ENCODE peak calls at places on chromosomes 5 and 9, in six cellular contexts. One of them, this sample, is unnamed.

GRCh38 chr5:75626959-75627358 is 15.7 kb downstream of the ANKDD1B start:
- DNase-seq in type B pancreatic cell: no peak
- DNase-seq in PC-9: no peak
- DNase-seq in NCI-H1105: no peak
- DNase-seq in myocyte: no peak
- DNase-seq in activated T-cell treated with anti-CD3 and anti-CD28 coated beads, Interleukin-2, amount 50 U/mL, for 72 hours: no peak
- DNase-seq in this sample: no peak

GRCh38 chr9:91197232-91198181 is 164.2 kb downstream of the AUH start:
- DNase-seq in type B pancreatic cell: no peak
- DNase-seq in PC-9: peak
- DNase-seq in NCI-H1105: no peak
- DNase-seq in myocyte: peak
- DNase-seq in activated T-cell treated with anti-CD3 and anti-CD28 coated beads, Interleukin-2, amount 50 U/mL, for 72 hours: no peak
- DNase-seq in this sample: peak

GRCh38 chr5:15074651-15075050 is 203.1 kb upstream of the ANKH start:
- DNase-seq in type B pancreatic cell: no peak
- DNase-seq in PC-9: no peak
- DNase-seq in NCI-H1105: no peak
- DNase-seq in myocyte: no peak
- DNase-seq in activated T-cell treated with anti-CD3 and anti-CD28 coated beads, Interleukin-2, amount 50 U/mL, for 72 hours: no peak
- DNase-seq in this sample: no peak

GRCh38 chr5:165844571-165844970 is 2339.2 kb downstream of the MAT2B start:
- DNase-seq in type B pancreatic cell: no peak
- DNase-seq in PC-9: no peak
- DNase-seq in NCI-H1105: no peak
- DNase-seq in myocyte: no peak
- DNase-seq in activated T-cell treated with anti-CD3 and anti-CD28 coated beads, Interleukin-2, amount 50 U/mL, for 72 hours: no peak
- DNase-seq in this sample: no peak

GRCh38 chr9:88017086-88017485 is 42.8 kb upstream of the CDK20 start:
- DNase-seq in type B pancreatic cell: no peak
- DNase-seq in PC-9: no peak
- DNase-seq in NCI-H1105: no peak
- DNase-seq in myocyte: no peak
- DNase-seq in activated T-cell treated with anti-CD3 and anti-CD28 coated beads, Interleukin-2, amount 50 U/mL, for 72 hours: no peak
- DNase-seq in this sample: no peak

GRCh38 chr5:40743771-40744170 is 12.0 kb downstream of the TTC33 start:
- DNase-seq in type B pancreatic cell: no peak
- DNase-seq in PC-9: no peak
- DNase-seq in NCI-H1105: no peak
- DNase-seq in myocyte: no peak
- DNase-seq in activated T-cell treated with anti-CD3 and anti-CD28 coated beads, Interleukin-2, amount 50 U/mL, for 72 hours: no peak
- DNase-seq in this sample: no peak

GRCh38 chr5:55159763-55160492 is at the start of gene GPX8:
- DNase-seq in type B pancreatic cell: no peak
- DNase-seq in PC-9: peak
- DNase-seq in NCI-H1105: no peak
- DNase-seq in myocyte: peak
- DNase-seq in activated T-cell treated with anti-CD3 and anti-CD28 coated beads, Interleukin-2, amount 50 U/mL, for 72 hours: no peak
- DNase-seq in this sample: peak

GRCh38 chr9:93612796-93613154 is 36.4 kb downstream of the PHF2 start:
- DNase-seq in type B pancreatic cell: no peak
- DNase-seq in PC-9: no peak
- DNase-seq in NCI-H1105: no peak
- DNase-seq in myocyte: no peak
- DNase-seq in activated T-cell treated with anti-CD3 and anti-CD28 coated beads, Interleukin-2, amount 50 U/mL, for 72 hours: no peak
- DNase-seq in this sample: no peak

GRCh38 chr9:16143310-16143709 is 590.5 kb downstream of the CCDC171 start:
- DNase-seq in type B pancreatic cell: no peak
- DNase-seq in PC-9: no peak
- DNase-seq in NCI-H1105: no peak
- DNase-seq in myocyte: no peak
- DNase-seq in activated T-cell treated with anti-CD3 and anti-CD28 coated beads, Interleukin-2, amount 50 U/mL, for 72 hours: no peak
- DNase-seq in this sample: peak

GRCh38 chr5:134022333-134022732 is 17.6 kb upstream of the VDAC1 start:
- DNase-seq in type B pancreatic cell: no peak
- DNase-seq in PC-9: no peak
- DNase-seq in NCI-H1105: no peak
- DNase-seq in myocyte: peak
- DNase-seq in activated T-cell treated with anti-CD3 and anti-CD28 coated beads, Interleukin-2, amount 50 U/mL, for 72 hours: no peak
- DNase-seq in this sample: no peak

GRCh38 chr5:153775923-153776322 is 262.8 kb downstream of the FAM114A2 start:
- DNase-seq in type B pancreatic cell: no peak
- DNase-seq in PC-9: no peak
- DNase-seq in NCI-H1105: no peak
- DNase-seq in myocyte: no peak
- DNase-seq in activated T-cell treated with anti-CD3 and anti-CD28 coated beads, Interleukin-2, amount 50 U/mL, for 72 hours: no peak
- DNase-seq in this sample: no peak

GRCh38 chr5:6468104-6468503 is 19.4 kb downstream of the UBE2QL1 start:
- DNase-seq in type B pancreatic cell: no peak
- DNase-seq in PC-9: no peak
- DNase-seq in NCI-H1105: no peak
- DNase-seq in myocyte: no peak
- DNase-seq in activated T-cell treated with anti-CD3 and anti-CD28 coated beads, Interleukin-2, amount 50 U/mL, for 72 hours: no peak
- DNase-seq in this sample: no peak

GRCh38 chr5:25025836-25026235 is 381.1 kb upstream of the CDH10 start:
- DNase-seq in type B pancreatic cell: no peak
- DNase-seq in PC-9: no peak
- DNase-seq in NCI-H1105: no peak
- DNase-seq in myocyte: no peak
- DNase-seq in activated T-cell treated with anti-CD3 and anti-CD28 coated beads, Interleukin-2, amount 50 U/mL, for 72 hours: no peak
- DNase-seq in this sample: no peak